ENCODE peak calls at places on chromosomes 3 and 15, in ten cellular contexts. H, O, J, Q, C, U, S, K, F and T are unnamed samples.

GRCh38 chr15:80811781-80812180 is 32.6 kb downstream of the CEMIP start:
- DNase-seq in H (no peak), O (no peak), J (no peak), Q (no peak), C (no peak), U (no peak), S (no peak), K (no peak), F (no peak), T (no peak)

GRCh38 chr3:39189150-39189510 is 3.3 kb downstream of the XIRP1 start:
- DNase-seq in H (no peak), O (no peak), J (no peak), Q (no peak), C (no peak), U (no peak), S (no peak), K (no peak), F (no peak), T (no peak)

GRCh38 chr3:193040836-193041672 is 123.4 kb upstream of the MB21D2 start:
- DNase-seq in H (no peak), O (peak; percentile 50), J (peak; percentile 61), Q (peak; percentile 70), C (peak; percentile 9), U (peak; percentile 28), S (peak; percentile 68), K (peak; percentile 32), F (peak; percentile 38), T (peak; percentile 87)

GRCh38 chr3:45489730-45490309 is 101.4 kb downstream of the LARS2 start:
- DNase-seq in H (no peak), O (no peak), J (peak; percentile 23), Q (no peak), C (no peak), U (no peak), S (no peak), K (no peak), F (no peak), T (no peak)

GRCh38 chr15:58558777-58559176 is 127.0 kb downstream of the LIPC start:
- DNase-seq in H (no peak), O (no peak), J (no peak), Q (no peak), C (no peak), U (no peak), S (no peak), K (no peak), F (no peak), T (no peak)

GRCh38 chr3:197028711-197029510 is 706 bp downstream of the MELTF start:
- DNase-seq in H (no peak), O (no peak), J (peak; percentile 41), Q (no peak), C (no peak), U (peak; percentile 20), S (peak; percentile 40), K (peak; percentile 60), F (no peak), T (peak; percentile 57)

GRCh38 chr3:143559291-143559690 is 289.0 kb downstream of the SLC9A9 start:
- DNase-seq in H (no peak), O (no peak), J (no peak), Q (no peak), C (no peak), U (no peak), S (no peak), K (no peak), F (no peak), T (peak; percentile 8)

GRCh38 chr3:52354676-52355075 is 38.6 kb downstream of the DNAH1 start:
- DNase-seq in H (no peak), O (no peak), J (no peak), Q (no peak), C (no peak), U (no peak), S (no peak), K (no peak), F (no peak), T (no peak)

GRCh38 chr3:42446111-42447050 is 36.0 kb upstream of the LYZL4 start:
- DNase-seq in H (no peak), O (no peak), J (no peak), Q (no peak), C (no peak), U (no peak), S (no peak), K (no peak), F (no peak), T (no peak)

GRCh38 chr3:151816091-151816604 is 2.2 kb downstream of the AADAC start:
- DNase-seq in H (no peak), O (peak; percentile 76), J (peak; percentile 85), Q (no peak), C (no peak), U (no peak), S (peak; percentile 88), K (peak; percentile 76), F (no peak), T (no peak)

GRCh38 chr3:59678042-59678707 is 628.4 kb upstream of the CFAP20DC start:
- DNase-seq in H (no peak), O (no peak), J (no peak), Q (no peak), C (no peak), U (no peak), S (no peak), K (peak; percentile 85), F (no peak), T (peak; percentile 14)

GRCh38 chr15:81335631-81336030 is 11.7 kb upstream of the STARD5 start:
- DNase-seq in H (no peak), O (no peak), J (no peak), Q (no peak), C (no peak), U (no peak), S (no peak), K (no peak), F (no peak), T (no peak)

GRCh38 chr15:98077186-98077585 is 116.7 kb downstream of the ARRDC4 start:
- DNase-seq in H (no peak), O (no peak), J (peak; percentile 81), Q (no peak), C (no peak), U (no peak), S (peak; percentile 20), K (no peak), F (no peak), T (no peak)

GRCh38 chr3:134320749-134321148 is 53.5 kb downstream of the AMOTL2 start:
- DNase-seq in H (no peak), O (no peak), J (peak; percentile 74), Q (no peak), C (no peak), U (no peak), S (peak; percentile 91), K (no peak), F (no peak), T (no peak)

GRCh38 chr15:100861511-100861991 is 18.1 kb upstream of the ALDH1A3 start:
- DNase-seq in H (no peak), O (no peak), J (no peak), Q (no peak), C (no peak), U (no peak), S (no peak), K (no peak), F (no peak), T (no peak)

GRCh38 chr3:98521897-98522537 is 685 bp downstream of the CLDND1 start:
- DNase-seq in H (peak; percentile 50), O (peak; percentile 28), J (peak; percentile 93), Q (peak; percentile 40), C (peak; percentile 68), U (peak; percentile 11), S (peak; percentile 72), K (peak; percentile 53), F (peak; percentile 68), T (peak; percentile 70)

GRCh38 chr3:137514853-137515252 is 249.3 kb upstream of the SOX14 start:
- DNase-seq in H (no peak), O (no peak), J (no peak), Q (no peak), C (no peak), U (no peak), S (no peak), K (no peak), F (no peak), T (peak; percentile 18)

GRCh38 chr3:183725387-183725786 is 27.8 kb downstream of the YEATS2 start:
- DNase-seq in H (no peak), O (no peak), J (no peak), Q (no peak), C (no peak), U (no peak), S (no peak), K (no peak), F (no peak), T (no peak)